ENCODE peak calls at places on chromosomes 5 and 9, in four cellular contexts. N, A, Y and I are unnamed samples.
A peak's percentile ranks its signal among the peaks of the same experiment; 100 is the strongest.

GRCh38 chr5:81590498-81591384 is 160.2 kb downstream of the SSBP2 start:
- DNase-seq in N (no peak), Y (no peak), A (no peak), I (no peak)

GRCh38 chr9:123208626-123209174 is 59.7 kb downstream of the STRBP start:
- DNase-seq in N (no peak), Y (no peak), A (no peak), I (peak; percentile 46)

GRCh38 chr5:1665803-1666202 is 133.8 kb downstream of the MRPL36 start:
- DNase-seq in Y (no peak), A (no peak), N (no peak), I (no peak)

GRCh38 chr5:35811108-35811741 is 45.5 kb upstream of the IL7R start:
- DNase-seq in A (no peak), N (no peak), Y (no peak), I (peak; percentile 20)

GRCh38 chr5:116071211-116071610 is 13.6 kb upstream of the COMMD10 start:
- DNase-seq in Y (no peak), N (no peak), A (no peak), I (no peak)

GRCh38 chr5:139658928-139659667 is 10.9 kb downstream of the CXXC5 start:
- DNase-seq in A (no peak), N (no peak), Y (no peak), I (no peak)

GRCh38 chr9:121440265-121440664 is 59.4 kb downstream of the GGTA1 start:
- DNase-seq in Y (peak; percentile 51), N (peak; percentile 7), A (peak; percentile 39), I (no peak)

GRCh38 chr9:69513291-69513690 is 158.9 kb downstream of the APBA1 start:
- DNase-seq in A (no peak), N (no peak), Y (no peak), I (no peak)

GRCh38 chr5:98341711-98342042 is 431.8 kb upstream of the RGMB start:
- DNase-seq in A (no peak), Y (no peak), N (no peak), I (no peak)

GRCh38 chr5:116498478-116498877 is 76.1 kb downstream of the SEMA6A start:
- DNase-seq in Y (no peak), A (no peak), N (no peak), I (no peak)

GRCh38 chr5:89698028-89698427 is 711.5 kb downstream of the CETN3 start:
- DNase-seq in N (no peak), Y (no peak), A (no peak), I (no peak)

GRCh38 chr5:32505718-32506117 is 61.2 kb upstream of the ZFR start:
- DNase-seq in N (no peak), Y (no peak), A (no peak), I (no peak)

GRCh38 chr5:82886911-82887310 is 190.3 kb downstream of the TMEM167A start:
- DNase-seq in Y (no peak), A (no peak), N (no peak), I (no peak)

GRCh38 chr9:137156567-137157375 is 13.1 kb downstream of the LRRC26 start:
- DNase-seq in A (no peak), Y (peak; percentile 92), N (no peak), I (no peak)

GRCh38 chr5:10489810-10490426 is 48.2 kb downstream of the ROPN1L start:
- DNase-seq in N (no peak), Y (no peak), A (no peak), I (no peak)

GRCh38 chr5:112885001-112885400 is 23.9 kb downstream of the SRP19 start:
- DNase-seq in Y (no peak), N (no peak), A (no peak), I (peak; percentile 87)

GRCh38 chr5:44740655-44741054 is 68.1 kb upstream of the MRPS30 start:
- DNase-seq in A (no peak), Y (no peak), N (no peak), I (no peak)

GRCh38 chr5:16666861-16667481 is 50.2 kb upstream of the RETREG1 start:
- DNase-seq in A (peak; percentile 7), Y (no peak), N (no peak), I (peak; percentile 16)

GRCh38 chr5:112757468-112758208 is 20.0 kb downstream of the APC start:
- DNase-seq in A (peak; percentile 61), Y (no peak), N (peak; percentile 48), I (peak; percentile 5)

GRCh38 chr9:69818946-69819345 is 1.7 kb upstream of the CFAP95 start:
- DNase-seq in A (no peak), N (no peak), Y (no peak), I (no peak)

GRCh38 chr9:34578241-34579096 is 11.1 kb downstream of the CNTFR start:
- DNase-seq in A (no peak), N (no peak), Y (no peak), I (no peak)

GRCh38 chr5:72624641-72625236 is 117.5 kb upstream of the ZNF366 start:
- DNase-seq in Y (no peak), A (no peak), N (no peak), I (no peak)

GRCh38 chr5:5326126-5326758 is 96.2 kb upstream of the ICE1 start:
- DNase-seq in A (no peak), Y (no peak), N (no peak), I (no peak)

GRCh38 chr5:140018517-140018916 is 24.6 kb downstream of the NRG2 start:
- DNase-seq in N (no peak), Y (no peak), A (no peak), I (no peak)

GRCh38 chr5:9337908-9338307 is 208.0 kb downstream of the SEMA5A start:
- DNase-seq in N (no peak), A (no peak), Y (no peak), I (no peak)

GRCh38 chr9:96052703-96053102 is 177.2 kb downstream of the ERCC6L2 start:
- DNase-seq in A (no peak), N (no peak), Y (no peak), I (no peak)

GRCh38 chr5:140828402-140828737 is 610 bp downstream of the PCDHA6 start:
- DNase-seq in A (no peak), Y (no peak), N (no peak), I (no peak)

GRCh38 chr5:33072296-33072695 is 361.2 kb downstream of the NPR3 start:
- DNase-seq in N (no peak), Y (no peak), A (no peak), I (no peak)

GRCh38 chr9:133237271-133237731 is 28.3 kb upstream of the OBP2B start:
- DNase-seq in A (no peak), N (no peak), Y (no peak), I (no peak)

GRCh38 chr9:89522261-89522978 is 24.5 kb upstream of the SEMA4D start:
- DNase-seq in Y (no peak), A (no peak), N (no peak), I (no peak)

GRCh38 chr9:130172858-130173461 is 756 bp downstream of the NCS1 start:
- DNase-seq in A (no peak), Y (no peak), N (no peak), I (peak; percentile 61)

GRCh38 chr9:115000217-115000639 is 69.8 kb upstream of the TNFSF8 start:
- DNase-seq in Y (no peak), A (no peak), N (no peak), I (no peak)

GRCh38 chr9:126614455-126615248 is 924 bp downstream of the LMX1B start:
- DNase-seq in A (no peak), N (no peak), Y (no peak), I (peak; percentile 38)

GRCh38 chr5:74192606-74193299 is 447.8 kb downstream of the ENC1 start:
- DNase-seq in Y (no peak), N (no peak), A (no peak), I (no peak)

DNA sequence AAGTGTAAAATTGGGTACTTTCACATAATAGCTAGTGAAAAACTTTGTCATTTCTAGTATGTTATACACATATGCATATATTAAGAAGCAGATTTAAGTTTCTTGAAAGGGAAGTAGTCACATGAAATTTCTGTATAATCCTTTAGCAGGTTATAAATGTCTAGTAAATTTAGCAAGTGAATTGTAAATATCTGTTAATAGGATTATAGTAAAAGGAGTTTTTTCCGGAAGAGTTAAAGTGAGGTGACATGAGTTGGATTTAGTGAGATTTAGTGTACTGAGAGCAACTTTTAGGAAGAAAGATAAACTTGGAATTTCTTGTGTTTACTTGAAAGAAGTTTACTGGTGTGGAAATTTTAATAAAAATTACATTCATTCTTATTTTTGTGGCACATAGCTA is 38.4 kb downstream of the SPIN1 start:
- DNase-seq in Y (no peak), A (no peak), N (no peak), I (no peak)
- TF ChIP-seq JUND in Y (no peak), A (no peak), N (no peak), I (no peak)

GRCh38 chr5:93164690-93165089 is 416.3 kb downstream of the NR2F1-AS1 start:
- DNase-seq in Y (no peak), N (peak; percentile 87), A (no peak), I (no peak)
- TF ChIP-seq JUND in Y (no peak), N (peak; percentile 60), A (no peak), I (no peak)

GRCh38 chr5:91162534-91163381 is 220.4 kb downstream of the ARRDC3 start:
- DNase-seq in Y (no peak), A (peak; percentile 48), N (peak; percentile 51), I (peak; percentile 79)
- TF ChIP-seq JUND in Y (peak; percentile 53), A (no peak), N (peak; percentile 69), I (no peak)

DNA sequence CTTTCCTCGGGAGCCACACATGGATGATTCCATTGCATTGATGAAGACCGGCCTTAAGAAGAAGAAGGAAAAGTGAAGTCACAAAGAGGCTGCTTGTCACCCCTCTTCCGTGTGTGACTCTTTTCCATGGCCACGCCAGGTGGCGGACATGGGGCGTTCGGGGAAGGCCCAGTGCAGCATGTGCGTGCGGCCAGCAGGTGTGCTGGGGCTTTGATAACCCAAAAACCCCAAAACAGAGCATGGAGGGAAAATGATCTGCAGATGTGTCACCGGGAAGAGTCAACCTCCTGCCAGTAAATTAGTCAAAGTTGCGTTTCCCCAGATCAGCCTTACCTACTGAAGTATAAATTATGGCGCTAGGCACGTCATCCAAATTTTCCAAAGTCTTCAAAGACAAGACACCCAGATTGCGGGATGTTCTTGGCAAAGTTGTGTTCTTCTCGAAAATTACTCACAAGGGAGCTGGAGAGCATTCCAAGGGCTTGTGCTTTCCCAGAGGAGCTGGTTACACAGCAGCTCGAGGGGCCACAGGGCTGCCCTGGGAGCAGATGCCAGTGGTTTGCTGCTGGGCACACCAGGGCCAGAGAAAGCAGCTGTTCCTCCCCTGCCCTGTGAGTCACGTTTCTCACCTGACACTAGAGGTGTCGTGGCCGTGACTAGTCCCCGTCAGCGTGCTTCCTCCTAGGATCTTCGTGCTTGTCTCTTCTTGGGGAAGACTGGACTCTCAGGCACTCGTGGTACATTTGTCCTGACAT is 53.9 kb downstream of the IRX2 start:
- DNase-seq in N (no peak), A (no peak), Y (peak; percentile 28), I (no peak)
- TF ChIP-seq JUND in N (no peak), A (no peak), Y (no peak), I (no peak)

DNA sequence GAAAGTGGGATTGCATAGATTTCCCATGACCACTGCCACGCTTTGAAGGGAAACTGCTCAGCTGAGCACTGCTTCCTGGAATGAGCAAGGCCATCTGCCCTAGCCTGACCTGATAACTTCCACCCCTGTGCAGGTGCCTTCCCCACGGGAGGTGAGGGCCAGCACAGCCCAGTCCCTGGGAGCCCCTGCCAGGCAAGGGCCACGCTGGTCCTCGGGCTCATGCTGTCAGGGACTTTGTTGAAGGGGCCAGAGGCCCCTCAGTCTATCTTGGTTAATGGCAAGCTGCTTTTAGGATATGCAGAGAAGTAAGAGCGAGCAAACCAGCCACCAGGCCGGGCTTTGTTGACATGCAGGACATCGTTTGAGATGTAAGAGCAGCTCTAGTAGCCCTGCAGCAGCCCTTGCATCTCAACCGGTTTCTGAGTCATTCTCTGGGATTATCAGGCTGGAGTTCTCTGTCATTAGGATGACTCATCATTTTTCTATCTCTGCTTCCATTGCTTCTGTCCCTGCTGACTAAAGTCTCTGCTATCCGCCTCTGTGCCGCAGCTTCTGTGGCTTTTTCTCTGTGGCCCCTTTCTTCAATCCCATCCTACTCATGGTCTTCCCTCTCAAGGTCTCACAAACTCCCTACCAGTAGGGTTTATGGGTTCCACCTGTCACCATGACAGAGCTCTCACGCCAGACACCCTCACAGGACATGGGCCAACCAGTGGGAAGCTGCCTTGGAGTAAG is 30.6 kb upstream of the IQGAP2 start:
- DNase-seq in N (peak; percentile 88), Y (peak; percentile 81), A (peak; percentile 76), I (peak; percentile 39)
- TF ChIP-seq JUND in N (peak; percentile 97), Y (peak; percentile 99), A (no peak), I (no peak)